ENCODE peak calls at places on chromosomes 4 and X, in five cellular contexts. One of them, this sample, is unnamed.

GRCh38 chrX:13764765-13765164 is 30.2 kb downstream of the OFD1 start:
- DNase-seq in stimulated activated CD8-positive, alpha-beta memory T cell treated with anti-CD3 and anti-CD28 coated beads, Interleukin-2, amount 100 ng/mL, for 48 hours: no peak
- DNase-seq in NCI-H2029 treated with DMSO at 0.1 percent for 48 hours: no peak
- DNase-seq in thyroid gland: peak; percentile 23
- DNase-seq in SW480: no peak
- DNase-seq in this sample: peak; percentile 31

GRCh38 chr4:150078041-150078995 is at the start of gene DCLK2:
- DNase-seq in SW480: peak; percentile 44
- DNase-seq in NCI-H2029 treated with DMSO at 0.1 percent for 48 hours: peak; percentile 10
- DNase-seq in thyroid gland: peak; percentile 83
- DNase-seq in stimulated activated CD8-positive, alpha-beta memory T cell treated with anti-CD3 and anti-CD28 coated beads, Interleukin-2, amount 100 ng/mL, for 48 hours: no peak
- DNase-seq in this sample: peak; percentile 54

GRCh38 chr4:118289794-118290193 is 63.0 kb downstream of the PRSS12 start:
- DNase-seq in SW480: no peak
- DNase-seq in thyroid gland: no peak
- DNase-seq in stimulated activated CD8-positive, alpha-beta memory T cell treated with anti-CD3 and anti-CD28 coated beads, Interleukin-2, amount 100 ng/mL, for 48 hours: no peak
- DNase-seq in NCI-H2029 treated with DMSO at 0.1 percent for 48 hours: no peak
- DNase-seq in this sample: no peak

GRCh38 chr4:112251044-112251632 is 19.6 kb downstream of the AP1AR start:
- DNase-seq in thyroid gland: no peak
- DNase-seq in stimulated activated CD8-positive, alpha-beta memory T cell treated with anti-CD3 and anti-CD28 coated beads, Interleukin-2, amount 100 ng/mL, for 48 hours: no peak
- DNase-seq in SW480: no peak
- DNase-seq in NCI-H2029 treated with DMSO at 0.1 percent for 48 hours: no peak
- DNase-seq in this sample: no peak

GRCh38 chrX:9327747-9328145 is 137.1 kb upstream of the TBL1X start:
- DNase-seq in NCI-H2029 treated with DMSO at 0.1 percent for 48 hours: no peak
- DNase-seq in thyroid gland: no peak
- DNase-seq in SW480: peak; percentile 48
- DNase-seq in stimulated activated CD8-positive, alpha-beta memory T cell treated with anti-CD3 and anti-CD28 coated beads, Interleukin-2, amount 100 ng/mL, for 48 hours: no peak
- DNase-seq in this sample: no peak

GRCh38 chr4:139550724-139551429 is 5.1 kb downstream of the SETD7 start:
- DNase-seq in NCI-H2029 treated with DMSO at 0.1 percent for 48 hours: no peak
- DNase-seq in thyroid gland: no peak
- DNase-seq in SW480: no peak
- DNase-seq in stimulated activated CD8-positive, alpha-beta memory T cell treated with anti-CD3 and anti-CD28 coated beads, Interleukin-2, amount 100 ng/mL, for 48 hours: no peak
- DNase-seq in this sample: peak; percentile 4

GRCh38 chr4:7725951-7726350 is 213.7 kb downstream of the AFAP1 start:
- DNase-seq in stimulated activated CD8-positive, alpha-beta memory T cell treated with anti-CD3 and anti-CD28 coated beads, Interleukin-2, amount 100 ng/mL, for 48 hours: no peak
- DNase-seq in thyroid gland: no peak
- DNase-seq in SW480: no peak
- DNase-seq in NCI-H2029 treated with DMSO at 0.1 percent for 48 hours: no peak
- DNase-seq in this sample: no peak

GRCh38 chrX:16528620-16529019 is 121.3 kb upstream of the S100G start:
- DNase-seq in SW480: no peak
- DNase-seq in thyroid gland: no peak
- DNase-seq in NCI-H2029 treated with DMSO at 0.1 percent for 48 hours: no peak
- DNase-seq in stimulated activated CD8-positive, alpha-beta memory T cell treated with anti-CD3 and anti-CD28 coated beads, Interleukin-2, amount 100 ng/mL, for 48 hours: peak; percentile 17
- DNase-seq in this sample: no peak

GRCh38 chr4:161260819-161261218 is 903.0 kb downstream of the FSTL5 start:
- DNase-seq in thyroid gland: no peak
- DNase-seq in NCI-H2029 treated with DMSO at 0.1 percent for 48 hours: no peak
- DNase-seq in SW480: no peak
- DNase-seq in stimulated activated CD8-positive, alpha-beta memory T cell treated with anti-CD3 and anti-CD28 coated beads, Interleukin-2, amount 100 ng/mL, for 48 hours: no peak
- DNase-seq in this sample: no peak

GRCh38 chr4:87353592-87353991 is 30.9 kb upstream of the HSD17B13 start:
- DNase-seq in thyroid gland: peak; percentile 16
- DNase-seq in NCI-H2029 treated with DMSO at 0.1 percent for 48 hours: peak; percentile 3
- DNase-seq in SW480: no peak
- DNase-seq in stimulated activated CD8-positive, alpha-beta memory T cell treated with anti-CD3 and anti-CD28 coated beads, Interleukin-2, amount 100 ng/mL, for 48 hours: peak; percentile 9
- DNase-seq in this sample: peak; percentile 14

GRCh38 chr4:13166214-13166613 is 317.9 kb downstream of the RAB28 start:
- DNase-seq in stimulated activated CD8-positive, alpha-beta memory T cell treated with anti-CD3 and anti-CD28 coated beads, Interleukin-2, amount 100 ng/mL, for 48 hours: no peak
- DNase-seq in NCI-H2029 treated with DMSO at 0.1 percent for 48 hours: no peak
- DNase-seq in thyroid gland: no peak
- DNase-seq in SW480: no peak
- DNase-seq in this sample: no peak

GRCh38 chr4:108210989-108211725 is 42.4 kb upstream of the LEF1 start:
- DNase-seq in stimulated activated CD8-positive, alpha-beta memory T cell treated with anti-CD3 and anti-CD28 coated beads, Interleukin-2, amount 100 ng/mL, for 48 hours: no peak
- DNase-seq in SW480: no peak
- DNase-seq in thyroid gland: no peak
- DNase-seq in NCI-H2029 treated with DMSO at 0.1 percent for 48 hours: no peak
- DNase-seq in this sample: no peak

GRCh38 chr4:2352171-2352570 is 66.3 kb downstream of the ZFYVE28 start:
- DNase-seq in thyroid gland: no peak
- DNase-seq in SW480: no peak
- DNase-seq in stimulated activated CD8-positive, alpha-beta memory T cell treated with anti-CD3 and anti-CD28 coated beads, Interleukin-2, amount 100 ng/mL, for 48 hours: no peak
- DNase-seq in NCI-H2029 treated with DMSO at 0.1 percent for 48 hours: no peak
- DNase-seq in this sample: no peak

GRCh38 chr4:107060388-107060787 is 24.3 kb upstream of the DKK2 start:
- DNase-seq in stimulated activated CD8-positive, alpha-beta memory T cell treated with anti-CD3 and anti-CD28 coated beads, Interleukin-2, amount 100 ng/mL, for 48 hours: no peak
- DNase-seq in thyroid gland: no peak
- DNase-seq in NCI-H2029 treated with DMSO at 0.1 percent for 48 hours: no peak
- DNase-seq in SW480: no peak
- DNase-seq in this sample: no peak

GRCh38 chr4:101125045-101125713 is 222.1 kb downstream of the PPP3CA start:
- DNase-seq in NCI-H2029 treated with DMSO at 0.1 percent for 48 hours: no peak
- DNase-seq in SW480: no peak
- DNase-seq in stimulated activated CD8-positive, alpha-beta memory T cell treated with anti-CD3 and anti-CD28 coated beads, Interleukin-2, amount 100 ng/mL, for 48 hours: no peak
- DNase-seq in thyroid gland: no peak
- DNase-seq in this sample: no peak

GRCh38 chr4:87717276-87718031 is 67.4 kb downstream of the DMP1 start:
- DNase-seq in stimulated activated CD8-positive, alpha-beta memory T cell treated with anti-CD3 and anti-CD28 coated beads, Interleukin-2, amount 100 ng/mL, for 48 hours: no peak
- DNase-seq in NCI-H2029 treated with DMSO at 0.1 percent for 48 hours: no peak
- DNase-seq in thyroid gland: no peak
- DNase-seq in SW480: no peak
- DNase-seq in this sample: no peak

GRCh38 chrX:46254623-46255022 is 290.6 kb downstream of the ZNF674 start:
- DNase-seq in stimulated activated CD8-positive, alpha-beta memory T cell treated with anti-CD3 and anti-CD28 coated beads, Interleukin-2, amount 100 ng/mL, for 48 hours: no peak
- DNase-seq in SW480: no peak
- DNase-seq in NCI-H2029 treated with DMSO at 0.1 percent for 48 hours: no peak
- DNase-seq in thyroid gland: no peak
- DNase-seq in this sample: no peak

GRCh38 chrX:53223955-53224859 is 800 bp downstream of the KDM5C start:
- DNase-seq in NCI-H2029 treated with DMSO at 0.1 percent for 48 hours: no peak
- DNase-seq in thyroid gland: peak; percentile 3
- DNase-seq in SW480: peak; percentile 90
- DNase-seq in stimulated activated CD8-positive, alpha-beta memory T cell treated with anti-CD3 and anti-CD28 coated beads, Interleukin-2, amount 100 ng/mL, for 48 hours: no peak
- DNase-seq in this sample: no peak

GRCh38 chr4:33878710-33879109 is 2365.6 kb downstream of the ARAP2 start:
- DNase-seq in SW480: no peak
- DNase-seq in thyroid gland: no peak
- DNase-seq in stimulated activated CD8-positive, alpha-beta memory T cell treated with anti-CD3 and anti-CD28 coated beads, Interleukin-2, amount 100 ng/mL, for 48 hours: no peak
- DNase-seq in NCI-H2029 treated with DMSO at 0.1 percent for 48 hours: no peak
- DNase-seq in this sample: no peak

GRCh38 chr4:147683172-147683571 is 791 bp downstream of the PRMT9 start:
- DNase-seq in NCI-H2029 treated with DMSO at 0.1 percent for 48 hours: no peak
- DNase-seq in SW480: peak; percentile 8
- DNase-seq in thyroid gland: peak; percentile 51
- DNase-seq in stimulated activated CD8-positive, alpha-beta memory T cell treated with anti-CD3 and anti-CD28 coated beads, Interleukin-2, amount 100 ng/mL, for 48 hours: no peak
- DNase-seq in this sample: no peak